ENCODE peak calls at places on chromosomes 16 and 17, in six cellular contexts. A is CD8-positive, alpha-beta T cell; L is mammary epithelial cell; O is AG09309; K is progenitor cell of endocrine pancreas; F is prostate gland. Y is an unnamed sample.

GRCh38 chr17:55576237-55576998 is 65.2 kb upstream of the SMIM36 start:
- DNase-seq in L (peak), O (no peak), F (no peak), A (no peak), K (no peak), Y (no peak)

GRCh38 chr17:57584050-57584551 is 161.0 kb downstream of the CCDC182 start:
- DNase-seq in A (no peak), L (no peak), O (peak), K (no peak), F (no peak), Y (no peak)

GRCh38 chr16:50096791-50097190 is 31.0 kb downstream of the HEATR3 start:
- DNase-seq in L (peak), O (peak), F (no peak), K (no peak), A (no peak), Y (no peak)

GRCh38 chr17:2416010-2416734 is 15.3 kb upstream of the MNT start:
- DNase-seq in A (peak), O (peak), L (peak), K (peak), F (peak), Y (peak)

GRCh38 chr16:57589374-57589773 is 39.1 kb upstream of the ADGRG1 start:
- DNase-seq in A (no peak), K (no peak), O (no peak), F (no peak), L (no peak), Y (no peak)

GRCh38 chr16:86198201-86199118 is 299.5 kb downstream of the IRF8 start:
- DNase-seq in A (no peak), K (no peak), L (no peak), O (no peak), F (no peak), Y (no peak)

GRCh38 chr17:65290041-65290440 is 152.9 kb downstream of the RGS9 start:
- DNase-seq in F (no peak), A (no peak), L (no peak), O (no peak), K (no peak), Y (no peak)

GRCh38 chr17:69761767-69762321 is 313.2 kb upstream of the KCNJ16 start:
- DNase-seq in F (no peak), O (peak), A (no peak), L (peak), K (no peak), Y (no peak)

GRCh38 chr16:66523861-66524354 is 26.0 kb downstream of the TK2 start:
- DNase-seq in O (no peak), A (no peak), K (no peak), F (no peak), L (no peak), Y (no peak)

GRCh38 chr17:19024101-19025078 is 19.8 kb upstream of the FAM83G start:
- DNase-seq in F (no peak), K (no peak), A (no peak), L (peak), O (no peak), Y (no peak)

GRCh38 chr17:48603959-48604769 is 622 bp downstream of the HOXB6 start:
- DNase-seq in L (no peak), F (no peak), O (no peak), A (no peak), K (no peak), Y (no peak)

DNA sequence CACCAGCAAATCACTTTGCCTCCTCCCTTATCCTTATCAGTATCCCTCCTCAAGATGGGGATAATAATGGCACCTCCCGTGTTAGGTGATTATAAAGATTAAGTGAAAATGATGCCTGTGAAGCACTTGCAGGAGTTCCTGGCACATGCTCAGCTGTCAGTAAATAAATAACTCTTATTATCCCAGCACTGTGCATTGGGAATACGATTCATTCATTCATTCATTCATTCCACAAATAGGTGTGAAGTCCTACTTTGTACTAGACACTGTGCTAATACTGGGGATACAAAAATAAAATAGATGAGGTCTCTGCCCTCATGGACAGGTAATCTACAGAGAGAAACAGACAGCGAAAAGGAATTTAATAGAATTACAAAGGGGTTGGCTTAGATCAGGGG is 2.0 kb downstream of the XYLT2 start:
- DNase-seq in K (no peak), O (no peak), L (no peak), A (no peak), F (no peak), Y (no peak)
- TF ChIP-seq CTCF in K (no peak), O (no peak), L (no peak), A (no peak), F (no peak), Y (no peak)

GRCh38 chr16:69395859-69396186 is 10.0 kb upstream of the TERF2 start:
- DNase-seq in F (no peak), O (no peak), L (no peak), K (no peak), A (no peak), Y (no peak)

GRCh38 chr16:69393898-69394849 is 8.4 kb upstream of the TERF2 start:
- DNase-seq in L (no peak), O (no peak), A (no peak), F (no peak), K (no peak), Y (no peak)

GRCh38 chr16:69397821-69398521 is 12.2 kb upstream of the TERF2 start:
- DNase-seq in K (no peak), L (peak), F (no peak), A (no peak), O (no peak), Y (no peak)

GRCh38 chr16:69399361-69399760 is 13.6 kb upstream of the TERF2 start:
- DNase-seq in K (no peak), A (no peak), L (no peak), O (no peak), F (no peak), Y (no peak)

DNA sequence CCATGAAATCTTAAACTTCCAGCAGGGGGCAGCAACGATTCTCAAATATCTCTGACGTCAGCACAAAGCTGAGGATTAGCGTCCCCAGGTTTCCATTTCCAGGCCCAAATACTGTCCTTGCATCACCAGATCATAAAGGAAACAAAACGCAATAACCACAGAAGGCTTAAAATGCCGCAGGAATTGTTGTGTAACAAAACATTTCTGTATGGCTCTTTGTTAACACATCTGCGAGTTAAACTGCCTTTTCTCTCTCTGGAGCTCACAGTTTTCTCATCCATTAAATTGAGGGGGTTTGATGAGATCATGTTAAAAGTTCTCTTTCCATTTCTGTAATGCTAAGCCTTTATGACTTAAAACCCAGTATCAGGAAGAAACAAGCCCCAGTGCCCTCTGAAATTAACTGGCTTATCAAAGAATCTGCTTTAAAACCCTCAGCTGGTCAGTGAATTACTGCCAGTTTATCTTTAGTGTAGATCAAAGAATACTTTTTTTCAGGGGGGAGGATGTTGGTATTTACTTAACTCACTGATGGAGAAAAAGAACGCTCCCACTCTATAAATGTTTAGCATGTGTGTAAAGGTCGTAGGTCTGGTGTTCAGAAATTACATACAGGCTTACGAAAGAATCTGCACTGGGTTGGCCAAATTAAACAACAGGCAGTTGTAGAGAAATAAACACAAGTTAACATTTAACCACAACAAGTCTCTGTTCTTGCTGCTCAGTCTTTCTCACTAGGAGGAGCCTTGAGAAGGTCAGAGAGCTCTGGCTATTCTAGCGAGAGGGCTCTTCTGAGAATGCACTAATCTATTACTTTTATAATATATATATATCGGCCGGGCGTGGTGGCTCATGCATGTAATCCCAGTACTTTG is 10.6 kb upstream of the TERF2 start:
- DNase-seq in K (peak), F (peak), O (peak), A (peak), L (peak), Y (peak)
- TF ChIP-seq CTCF in K (peak), F (peak), O (peak), A (peak), L (peak), Y (peak)

DNA sequence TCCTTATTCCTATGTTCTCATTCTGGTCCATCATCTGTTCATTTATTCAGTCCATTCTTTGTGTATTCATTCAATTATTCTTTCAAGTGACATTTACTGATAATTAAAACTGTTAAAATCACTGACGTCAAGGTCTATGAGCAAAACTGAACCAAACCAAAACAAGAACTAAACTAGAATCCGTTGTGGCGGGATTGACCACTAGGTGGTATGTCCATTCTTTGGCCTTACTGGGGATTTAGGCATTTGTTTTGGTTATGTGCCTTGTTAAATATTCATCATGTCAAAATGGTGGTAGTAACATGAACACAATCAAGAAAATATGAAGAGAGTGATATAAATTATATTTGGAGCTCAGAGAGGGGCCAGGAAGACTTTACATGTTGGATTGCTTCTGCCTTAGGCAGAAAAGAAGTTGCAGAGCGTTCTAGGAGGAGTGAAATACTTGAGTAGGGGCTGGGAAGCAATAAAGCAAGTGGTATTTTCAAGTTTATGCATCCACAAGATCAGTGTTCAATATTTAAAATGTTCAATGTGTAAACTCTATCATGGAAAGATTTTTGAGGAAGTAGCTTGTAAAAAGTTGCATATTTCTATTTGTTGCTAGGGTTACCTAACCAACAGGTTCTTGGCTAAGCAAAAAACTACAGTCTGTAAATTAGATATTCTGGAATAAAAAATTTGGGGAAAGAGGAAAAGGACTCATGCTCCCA is 129.0 kb downstream of the CDH13 start:
- DNase-seq in L (no peak), K (no peak), A (no peak), O (no peak), F (no peak), Y (no peak)
- TF ChIP-seq CTCF in L (no peak), K (peak), A (no peak), O (peak), F (no peak), Y (no peak)

DNA sequence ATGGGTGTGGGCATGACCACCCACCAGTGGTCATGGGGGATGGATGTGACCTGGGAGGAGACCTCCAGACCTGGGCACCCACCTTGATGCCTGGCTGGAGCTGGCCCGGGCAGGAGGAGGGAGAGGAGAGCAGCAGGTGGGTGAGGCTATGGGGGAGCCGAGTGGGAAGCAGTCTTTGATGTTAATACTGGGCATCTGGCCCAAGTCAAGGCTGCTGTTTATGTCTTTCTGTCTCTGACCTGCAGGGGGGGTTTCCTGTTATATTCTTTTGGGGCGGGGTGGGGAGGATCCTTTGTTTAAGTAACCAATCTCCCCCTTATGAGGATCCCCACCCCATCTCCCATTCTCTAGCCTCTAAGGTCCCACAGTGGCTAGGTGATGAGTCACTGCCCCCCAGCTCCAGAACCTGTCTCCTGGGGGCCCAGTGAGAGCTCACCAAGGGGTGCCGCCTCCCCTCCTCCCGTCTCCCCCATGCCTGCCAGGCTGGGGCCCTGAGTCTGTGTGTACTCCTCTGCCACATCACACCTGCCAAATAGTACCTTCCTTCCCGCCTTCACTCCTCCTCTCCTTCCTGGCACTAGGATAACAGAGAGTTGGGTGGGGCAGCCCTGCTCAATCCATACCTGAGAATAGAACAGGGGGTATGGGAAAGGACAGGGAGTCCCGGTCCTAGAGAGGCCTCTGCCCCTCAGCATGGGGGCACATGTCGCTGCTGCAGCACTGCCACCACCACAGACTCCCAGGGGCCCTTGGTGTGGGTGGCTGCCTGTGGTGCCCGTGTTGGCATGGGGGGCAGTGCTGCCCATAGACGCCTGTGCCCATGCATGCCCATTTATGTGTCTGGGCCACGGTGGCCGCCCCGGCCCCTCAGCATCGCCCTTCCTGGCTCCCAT is 7.2 kb downstream of the THRA start:
- DNase-seq in F (peak), A (peak), K (no peak), L (peak), O (no peak), Y (peak)
- TF ChIP-seq CTCF in F (no peak), A (peak), K (no peak), L (peak), O (peak), Y (peak)

DNA sequence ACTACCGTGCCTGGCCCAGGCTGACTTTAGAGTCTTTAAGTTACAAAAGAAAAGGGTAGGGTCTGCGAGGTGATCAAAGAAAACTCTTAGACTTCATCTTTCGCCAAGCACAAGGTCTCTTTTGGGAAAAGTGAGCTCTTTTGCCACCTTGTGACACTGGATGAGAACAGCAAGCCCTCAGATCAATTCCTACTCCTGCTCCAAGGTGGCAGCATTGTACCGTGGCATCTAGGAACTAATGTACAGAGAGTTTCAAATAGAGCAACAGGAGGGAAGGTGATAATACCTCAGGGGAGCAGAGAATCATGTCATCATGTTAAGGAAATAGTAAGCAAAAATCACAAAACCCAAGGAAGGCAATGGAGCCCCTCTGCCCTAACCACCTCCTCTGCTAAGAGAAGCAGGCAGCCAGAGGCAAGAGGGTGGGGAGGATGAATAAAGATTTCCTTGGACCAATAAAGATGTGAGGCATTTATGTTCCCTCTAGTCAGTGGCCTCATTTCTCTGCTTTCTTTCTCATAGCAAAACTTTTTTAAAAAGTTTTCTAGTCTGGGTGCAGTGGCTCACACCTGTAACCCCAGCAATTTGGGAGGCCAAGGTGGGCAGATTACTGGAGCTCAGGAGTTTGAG is 2.1 kb upstream of the C17orf78 start:
- DNase-seq in O (peak), K (peak), F (peak), A (peak), L (peak), Y (peak)
- TF ChIP-seq CTCF in O (peak), K (peak), F (peak), A (peak), L (peak), Y (peak)

GRCh38 chr17:11909348-11909747 is 87.9 kb downstream of the ZNF18 start:
- DNase-seq in K (no peak), A (no peak), F (no peak), L (no peak), O (no peak), Y (no peak)

DNA sequence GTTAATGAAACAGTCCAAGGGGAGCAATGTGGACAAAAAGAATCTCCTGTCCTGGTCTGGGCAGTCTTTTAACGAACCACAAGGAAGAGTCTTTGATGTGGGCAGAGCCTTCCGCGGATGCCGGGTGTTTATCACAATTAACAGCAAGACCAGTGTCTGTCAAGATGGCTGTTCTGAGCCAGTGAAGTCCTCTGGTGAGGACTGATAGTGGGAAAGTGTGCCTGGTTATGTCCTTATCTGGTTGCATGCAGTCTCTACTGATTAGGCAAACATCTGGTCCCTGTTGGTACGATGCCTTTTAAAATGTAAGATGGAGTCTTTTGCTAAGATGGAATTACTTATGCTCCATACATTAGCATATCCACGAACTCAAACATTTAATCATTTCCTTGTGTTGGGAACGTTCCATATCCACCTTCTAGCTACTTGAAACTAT is 88.5 kb downstream of the ZNF18 start:
- DNase-seq in L (no peak), O (no peak), A (no peak), K (no peak), F (no peak), Y (no peak)
- TF ChIP-seq CTCF in L (no peak), O (no peak), A (no peak), K (no peak), F (no peak), Y (no peak)

DNA sequence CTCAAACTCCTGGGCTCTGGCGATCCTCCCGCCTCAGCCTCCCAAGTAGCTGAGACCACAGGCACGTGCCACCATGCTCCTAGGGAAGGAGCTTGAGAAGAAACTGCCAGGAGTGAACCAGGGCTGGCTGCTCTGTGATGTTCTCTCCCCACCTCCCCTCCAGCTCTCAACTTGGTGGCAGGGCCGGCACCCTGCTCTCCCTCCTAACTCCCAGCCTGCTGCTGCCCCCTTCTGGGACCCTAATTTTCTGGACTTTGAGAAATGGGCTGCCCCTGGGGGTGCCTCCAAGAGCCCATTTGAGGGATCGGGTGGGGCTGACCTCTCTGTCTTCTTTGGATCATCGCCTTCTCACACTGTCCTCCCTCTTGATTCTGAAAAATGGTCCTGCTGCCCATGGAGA is 14.9 kb upstream of the STAT3 start:
- DNase-seq in A (peak), F (no peak), L (no peak), O (no peak), K (no peak), Y (peak)
- TF ChIP-seq CTCF in A (peak), F (peak), L (no peak), O (peak), K (peak), Y (peak)

DNA sequence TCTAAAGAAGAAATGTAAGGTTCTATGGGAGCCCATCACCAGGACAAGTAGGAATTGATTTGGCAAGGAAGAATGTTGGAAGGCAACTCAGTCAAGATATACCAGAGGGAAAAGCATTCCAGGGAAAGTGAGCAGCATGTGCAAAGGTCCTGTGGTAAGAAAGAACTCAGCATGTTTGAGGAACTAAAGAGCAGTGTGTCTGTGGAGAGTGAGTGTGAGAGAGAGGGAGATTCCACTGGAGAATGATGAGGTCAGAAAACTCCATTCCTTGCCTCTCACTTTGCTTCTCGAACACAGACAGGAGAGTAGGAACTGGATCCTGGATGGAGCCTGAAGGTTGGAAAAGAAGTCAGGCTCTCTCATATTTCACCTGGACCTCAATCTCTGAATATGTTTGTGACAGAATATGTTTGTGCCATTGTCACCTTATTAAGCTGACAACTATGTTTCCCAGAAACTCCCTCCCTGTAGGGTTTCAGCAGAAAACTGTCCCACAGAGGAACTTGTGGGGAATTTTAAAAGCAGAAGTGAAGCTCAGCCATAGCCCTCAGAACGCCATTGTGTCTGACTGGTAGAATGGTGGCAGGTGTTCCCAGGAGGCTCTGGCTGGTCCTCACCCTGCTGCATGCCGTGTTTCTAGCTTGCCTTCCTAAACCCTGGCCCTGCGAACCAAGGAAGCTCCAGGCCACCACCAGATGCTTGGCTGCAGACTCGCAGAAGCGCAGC is 382.4 kb upstream of the XYLT1 start:
- DNase-seq in F (no peak), L (no peak), K (no peak), A (no peak), O (no peak), Y (no peak)
- TF ChIP-seq CTCF in F (no peak), L (no peak), K (no peak), A (no peak), O (no peak), Y (no peak)

Y was measured in GM13977.